ENCODE peak calls at places on chromosome 5, in six cellular contexts. C is PC-3, M is HepG2, R is fibroblast of lung, H is GM23248, A is neural progenitor cell. O is an unnamed sample.

GRCh38 chr5:116626945-116627679 is 52.5 kb upstream of the SEMA6A start:
- DNase-seq in C (no peak), M (no peak), R (no peak), H (no peak), A (no peak), O (no peak)

GRCh38 chr5:175202461-175203065 is 241.4 kb downstream of the DRD1 start:
- DNase-seq in C (peak; percentile 65), M (no peak), R (peak; percentile 82), H (no peak), A (no peak), O (peak; percentile 54)

GRCh38 chr5:88659529-88660325 is 223.3 kb downstream of the MEF2C start:
- DNase-seq in C (no peak), M (no peak), R (peak; percentile 70), H (no peak), A (peak; percentile 93), O (peak; percentile 28)

GRCh38 chr5:125526940-125527339 is 780.5 kb upstream of the ZNF608 start:
- DNase-seq in C (no peak), M (no peak), R (peak; percentile 65), H (peak; percentile 16), A (no peak), O (no peak)

GRCh38 chr5:55308254-55308836 is 556 bp downstream of the MTREX start:
- DNase-seq in C (no peak), M (peak; percentile 4), R (peak; percentile 26), H (peak; percentile 63), A (no peak), O (peak; percentile 15)

GRCh38 chr5:135145985-135146384 is 112.0 kb upstream of the PITX1 start:
- DNase-seq in C (no peak), M (peak; percentile 35), R (no peak), H (no peak), A (no peak), O (no peak)

GRCh38 chr5:72402381-72402890 is 82.3 kb downstream of the PTCD2 start:
- DNase-seq in C (peak; percentile 43), M (no peak), R (peak; percentile 69), H (peak; percentile 64), A (no peak), O (no peak)

GRCh38 chr5:6090838-6091237 is 287.5 kb downstream of the MED10 start:
- DNase-seq in C (peak; percentile 80), M (no peak), R (no peak), H (no peak), A (no peak), O (no peak)

GRCh38 chr5:139488269-139488668 is 5.7 kb upstream of the STING1 start:
- DNase-seq in C (no peak), M (no peak), R (no peak), H (no peak), A (no peak), O (no peak)

GRCh38 chr5:129960831-129961230 is 56.6 kb downstream of the CHSY3 start:
- DNase-seq in C (no peak), M (no peak), R (no peak), H (no peak), A (no peak), O (no peak)

GRCh38 chr5:78335976-78336375 is 24.4 kb upstream of the SCAMP1 start:
- DNase-seq in C (no peak), M (no peak), R (no peak), H (no peak), A (no peak), O (no peak)

GRCh38 chr5:140664353-140665119 is at the start of gene WDR55:
- DNase-seq in C (peak; percentile 96), M (peak; percentile 90), R (peak; percentile 93), H (peak; percentile 98), A (peak; percentile 97), O (peak; percentile 97)

GRCh38 chr5:149935431-149935901 is 9.1 kb downstream of the PDE6A start:
- DNase-seq in C (no peak), M (peak; percentile 27), R (no peak), H (no peak), A (no peak), O (no peak)

GRCh38 chr5:108148715-108149139 is 233.2 kb downstream of the FBXL17 start:
- DNase-seq in C (peak; percentile 59), M (peak; percentile 5), R (peak; percentile 19), H (peak; percentile 65), A (peak; percentile 23), O (peak; percentile 27)

GRCh38 chr5:23440703-23441102 is 66.7 kb upstream of the PRDM9 start:
- DNase-seq in C (peak; percentile 14), M (no peak), R (no peak), H (no peak), A (no peak), O (no peak)

GRCh38 chr5:66633754-66634153 is 37.6 kb downstream of the MAST4 start:
- DNase-seq in C (no peak), M (peak; percentile 25), R (no peak), H (no peak), A (peak; percentile 41), O (peak; percentile 8)

GRCh38 chr5:132834057-132834456 is 3.6 kb upstream of the SHROOM1 start:
- DNase-seq in C (no peak), M (no peak), R (no peak), H (no peak), A (no peak), O (no peak)

GRCh38 chr5:10353241-10354047 is at the start of gene MARCHF6:
- DNase-seq in C (peak; percentile 99), M (peak; percentile 83), R (peak; percentile 90), H (peak; percentile 97), A (peak; percentile 98), O (peak; percentile 99)

GRCh38 chr5:174725991-174726601 is 1.7 kb downstream of the MSX2 start:
- DNase-seq in C (no peak), M (no peak), R (no peak), H (no peak), A (peak; percentile 35), O (no peak)

GRCh38 chr5:142222235-142222880 is 102.5 kb downstream of the SPRY4 start:
- DNase-seq in C (no peak), M (no peak), R (no peak), H (no peak), A (no peak), O (no peak)

GRCh38 chr5:129400395-129400983 is 59.6 kb upstream of the ADAMTS19 start:
- DNase-seq in C (peak; percentile 22), M (no peak), R (no peak), H (peak; percentile 6), A (no peak), O (no peak)

GRCh38 chr5:120155873-120156272 is 308.2 kb upstream of the PRR16 start:
- DNase-seq in C (no peak), M (peak; percentile 20), R (no peak), H (no peak), A (no peak), O (no peak)
- H4K20me1 ChIP-seq in C (no peaks in the 10 kb centered on the region), M (no peaks in the 10 kb centered on the region), R (no peaks in the 10 kb centered on the region), H (no peaks in the 10 kb centered on the region), A (no peaks in the 10 kb centered on the region), O (no peaks in the 10 kb centered on the region)

GRCh38 chr5:96280946-96281393 is 152.1 kb downstream of the PCSK1 start:
- DNase-seq in C (peak; percentile 43), M (no peak), R (no peak), H (peak; percentile 71), A (no peak), O (no peak)

GRCh38 chr5:96278995-96279394 is 154.1 kb downstream of the PCSK1 start:
- DNase-seq in C (no peak), M (no peak), R (no peak), H (no peak), A (no peak), O (no peak)

GRCh38 chr5:96283589-96283988 is 149.5 kb downstream of the PCSK1 start:
- DNase-seq in C (no peak), M (no peak), R (no peak), H (no peak), A (no peak), O (no peak)

GRCh38 chr5:96282020-96282419 is 151.0 kb downstream of the PCSK1 start:
- DNase-seq in C (no peak), M (no peak), R (no peak), H (no peak), A (no peak), O (no peak)

GRCh38 chr5:96279796-96280542 is 153.1 kb downstream of the PCSK1 start:
- DNase-seq in C (peak; percentile 83), M (peak; percentile 62), R (peak; percentile 71), H (peak; percentile 81), A (no peak), O (no peak)
- H2AFZ ChIP-seq in C (peak overlapping the region; percentile 2), M (no peak overlapping the region), R (no peak overlapping the region), H (peak overlapping the region; percentile 22), A (no peak overlapping the region), O (no peak overlapping the region)

DNA sequence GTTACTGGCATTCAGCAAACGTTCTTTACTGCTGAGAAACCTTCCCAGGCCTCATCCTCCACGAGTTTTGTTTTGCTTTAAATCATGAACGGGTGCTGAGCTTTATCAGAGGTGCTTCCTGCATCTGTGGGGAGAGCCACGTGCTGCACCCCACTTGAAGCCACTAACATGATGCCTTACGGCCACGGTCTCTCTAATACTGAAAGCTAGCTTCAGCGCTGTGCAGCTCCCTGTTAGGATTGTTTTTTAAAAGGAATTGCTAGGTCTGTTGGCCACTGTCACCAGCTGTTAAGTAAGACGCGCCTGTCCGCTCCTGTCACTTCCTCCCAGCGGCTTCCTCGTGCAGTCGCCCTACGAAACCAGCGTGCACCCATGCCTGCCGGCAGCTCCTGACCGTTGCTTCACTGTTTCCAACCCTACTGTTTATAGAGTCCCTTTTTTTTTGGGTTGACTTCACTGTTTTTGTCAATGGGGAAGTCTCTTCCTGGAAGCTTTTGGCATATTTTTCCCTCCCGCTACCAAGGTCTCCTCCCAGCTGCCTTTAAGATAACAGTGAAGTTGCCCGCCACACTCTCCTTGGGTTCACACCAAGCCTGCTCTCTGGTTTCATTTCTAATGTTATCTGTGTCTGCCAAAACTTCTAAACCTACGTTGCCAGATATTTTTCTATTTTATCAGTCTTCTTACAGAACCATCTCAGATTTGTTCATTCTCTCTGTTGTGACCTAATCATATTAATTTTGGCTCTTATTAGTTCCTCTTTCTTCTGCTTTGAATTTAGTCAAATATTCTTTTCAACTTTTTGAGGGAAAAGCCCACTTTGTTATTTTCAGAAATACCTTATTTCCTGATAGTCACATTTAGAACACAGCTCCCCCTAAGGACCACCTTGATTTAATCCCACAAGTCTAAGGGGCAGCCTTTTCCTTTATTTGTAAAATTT is 20.2 kb downstream of the LPCAT1 start:
- DNase-seq in C (no peak), M (no peak), R (peak; percentile 43), H (peak; percentile 20), A (no peak), O (no peak)
- H4K20me1 ChIP-seq in C (peaks cover 83% of the 10 kb centered on the region), M (peaks cover 76% of the 10 kb centered on the region), R (peaks cover 4% of the 10 kb centered on the region), H (no peaks in the 10 kb centered on the region), A (peaks cover 82% of the 10 kb centered on the region), O (peaks cover 56% of the 10 kb centered on the region)

GRCh38 chr5:30384171-30384570 is 809.3 kb upstream of the CDH6 start:
- DNase-seq in C (no peak), M (no peak), R (no peak), H (no peak), A (no peak), O (no peak)

GRCh38 chr5:30376848-30377247 is 816.6 kb upstream of the CDH6 start:
- DNase-seq in C (peak; percentile 72), M (no peak), R (no peak), H (no peak), A (no peak), O (no peak)

GRCh38 chr5:30385754-30386153 is 807.7 kb upstream of the CDH6 start:
- DNase-seq in C (no peak), M (no peak), R (no peak), H (no peak), A (no peak), O (no peak)

DNA sequence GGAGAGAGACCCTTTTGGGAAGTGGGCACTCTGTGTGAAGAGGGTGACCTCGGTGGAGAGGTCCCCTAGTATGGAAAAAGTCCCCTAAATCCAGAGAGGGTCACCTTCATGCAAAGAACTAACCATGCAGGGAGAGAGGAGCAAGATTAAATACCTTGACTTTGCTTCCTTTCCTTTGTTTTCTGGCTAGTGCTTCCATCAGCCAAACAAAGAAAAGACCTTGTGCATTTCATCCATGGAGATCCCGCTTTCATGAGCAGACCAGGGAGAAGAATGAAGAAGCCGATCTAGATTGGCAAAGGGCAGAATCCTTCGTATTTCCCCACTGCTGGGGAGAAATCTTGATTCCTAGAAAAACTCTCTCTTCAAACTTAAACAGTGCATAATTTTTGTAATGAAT is 813.3 kb upstream of the CDH6 start:
- DNase-seq in C (no peak), M (no peak), R (no peak), H (no peak), A (no peak), O (no peak)
- H2AFZ ChIP-seq in C (no peak overlapping the region), M (no peak overlapping the region), R (no peak overlapping the region), H (no peak overlapping the region), A (no peak overlapping the region), O (no peak overlapping the region)